ENCODE peak calls at places on chromosome 22, in eight cellular contexts. J is PC-9, W is right lobe of liver, R is ovary, Y is choroid plexus epithelial cell, D is psoas muscle, B is neural crest cell, P is foreskin keratinocyte. C is an unnamed sample.

GRCh38 chr22:46430961-46431838 is 95.7 kb downstream of the TRMU start:
- DNase-seq in B (no peak), D (no peak), R (no peak), P (no peak), J (no peak), Y (no peak), W (no peak), C (no peak)

GRCh38 chr22:17999851-18000250 is 24.5 kb downstream of the MICAL3 start:
- DNase-seq in J (no peak), D (no peak), R (no peak), W (no peak), P (no peak), B (no peak), Y (no peak), C (no peak)

GRCh38 chr22:48887394-48888332 is 940.0 kb downstream of the BRD1 start:
- DNase-seq in P (no peak), Y (no peak), J (no peak), D (no peak), R (no peak), B (no peak), W (no peak), C (no peak)

GRCh38 chr22:38870791-38871359 is 1.1 kb downstream of the CBX6 start:
- DNase-seq in J (no peak), B (no peak), P (no peak), W (peak), R (no peak), Y (no peak), D (no peak), C (no peak)

GRCh38 chr22:46491936-46492335 is 45.5 kb downstream of the CELSR1 start:
- DNase-seq in R (no peak), B (no peak), Y (no peak), P (peak), J (peak), D (no peak), W (no peak), C (no peak)

GRCh38 chr22:30344447-30345200 is 12.1 kb downstream of the SF3A1 start:
- DNase-seq in R (no peak), B (no peak), D (no peak), J (no peak), W (no peak), Y (no peak), P (no peak), C (no peak)

GRCh38 chr22:46672731-46673130 is 52.5 kb downstream of the GRAMD4 start:
- DNase-seq in Y (no peak), R (no peak), D (no peak), J (no peak), P (no peak), B (no peak), W (no peak), C (no peak)

GRCh38 chr22:47151490-47151889 is 389.0 kb downstream of the TBC1D22A start:
- DNase-seq in P (no peak), R (no peak), Y (peak), J (peak), W (no peak), D (no peak), B (no peak), C (no peak)

GRCh38 chr22:47806894-47807293 is 1044.4 kb downstream of the TBC1D22A start:
- DNase-seq in P (no peak), R (no peak), W (no peak), D (no peak), Y (no peak), B (no peak), J (no peak), C (no peak)

GRCh38 chr22:19455033-19455432 is 7.5 kb upstream of the C22orf39 start:
- DNase-seq in Y (no peak), R (no peak), B (no peak), P (no peak), W (no peak), J (no peak), D (no peak), C (no peak)

GRCh38 chr22:36439481-36440271 is 41.8 kb downstream of the TXN2 start:
- DNase-seq in W (no peak), Y (peak), R (peak), J (peak), B (no peak), D (peak), P (peak), C (no peak)

GRCh38 chr22:39923689-39924088 is 22.8 kb downstream of the GRAP2 start:
- DNase-seq in W (no peak), D (no peak), P (no peak), B (no peak), J (no peak), R (no peak), Y (no peak), C (no peak)

GRCh38 chr22:44670220-44670983 is 31.6 kb upstream of the PRR5 start:
- DNase-seq in W (no peak), J (no peak), Y (no peak), B (no peak), R (no peak), P (no peak), D (no peak), C (no peak)

GRCh38 chr22:44667829-44668189 is 34.2 kb upstream of the PRR5 start:
- DNase-seq in W (no peak), R (no peak), P (no peak), Y (no peak), B (no peak), J (no peak), D (no peak), C (no peak)

GRCh38 chr22:44668190-44668885 is 33.7 kb upstream of the PRR5 start:
- DNase-seq in R (peak), Y (no peak), D (peak), B (no peak), P (no peak), J (no peak), W (no peak), C (peak)

GRCh38 chr22:44668886-44669724 is 32.9 kb upstream of the PRR5 start:
- DNase-seq in B (no peak), P (no peak), D (peak), W (no peak), J (no peak), R (no peak), Y (no peak), C (no peak)

DNA sequence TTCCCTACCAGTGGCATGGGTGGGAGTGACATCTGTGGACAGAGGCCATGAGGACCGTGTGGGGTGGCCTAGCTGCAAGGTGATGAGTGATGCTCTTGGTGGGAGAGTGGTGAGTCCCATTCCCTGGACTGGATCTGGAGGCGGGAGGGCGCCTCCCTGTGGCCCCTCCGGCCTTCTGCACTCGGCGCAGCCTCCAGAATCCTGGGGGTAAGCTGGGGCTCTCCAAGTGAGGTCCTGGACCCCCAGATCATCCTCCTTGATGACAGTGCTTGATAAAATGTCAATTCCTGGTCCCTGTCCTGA is 32.3 kb upstream of the PRR5 start:
- DNase-seq in B (no peak), R (no peak), J (no peak), P (no peak), Y (peak), W (no peak), D (no peak), C (peak)
- TF ChIP-seq CTCF in B (peak), R (no peak), J (peak), P (peak), Y (peak), W (peak), D (no peak), C (peak)

GRCh38 chr22:32446321-32446720 is 17.9 kb downstream of the BPIFC start:
- DNase-seq in W (no peak), B (no peak), Y (no peak), J (no peak), P (no peak), D (no peak), R (no peak), C (no peak)

GRCh38 chr22:32448980-32449379 is 15.3 kb downstream of the BPIFC start:
- DNase-seq in R (no peak), J (peak), Y (no peak), D (no peak), B (no peak), P (no peak), W (no peak), C (no peak)

GRCh38 chr22:32444068-32444467 is 20.2 kb downstream of the BPIFC start:
- DNase-seq in P (no peak), W (no peak), Y (peak), R (no peak), J (peak), D (no peak), B (no peak), C (peak)
- TF ChIP-seq CTCF in P (peak), W (no peak), Y (peak), R (no peak), J (peak), D (no peak), B (peak), C (no peak)

GRCh38 chr22:28600546-28601143 is 79.0 kb downstream of the TTC28 start:
- DNase-seq in B (no peak), P (no peak), J (no peak), W (no peak), D (no peak), Y (peak), R (no peak), C (no peak)
- TF ChIP-seq CTCF in B (peak), P (peak), J (peak), W (peak), D (peak), Y (peak), R (peak), C (peak)

DNA sequence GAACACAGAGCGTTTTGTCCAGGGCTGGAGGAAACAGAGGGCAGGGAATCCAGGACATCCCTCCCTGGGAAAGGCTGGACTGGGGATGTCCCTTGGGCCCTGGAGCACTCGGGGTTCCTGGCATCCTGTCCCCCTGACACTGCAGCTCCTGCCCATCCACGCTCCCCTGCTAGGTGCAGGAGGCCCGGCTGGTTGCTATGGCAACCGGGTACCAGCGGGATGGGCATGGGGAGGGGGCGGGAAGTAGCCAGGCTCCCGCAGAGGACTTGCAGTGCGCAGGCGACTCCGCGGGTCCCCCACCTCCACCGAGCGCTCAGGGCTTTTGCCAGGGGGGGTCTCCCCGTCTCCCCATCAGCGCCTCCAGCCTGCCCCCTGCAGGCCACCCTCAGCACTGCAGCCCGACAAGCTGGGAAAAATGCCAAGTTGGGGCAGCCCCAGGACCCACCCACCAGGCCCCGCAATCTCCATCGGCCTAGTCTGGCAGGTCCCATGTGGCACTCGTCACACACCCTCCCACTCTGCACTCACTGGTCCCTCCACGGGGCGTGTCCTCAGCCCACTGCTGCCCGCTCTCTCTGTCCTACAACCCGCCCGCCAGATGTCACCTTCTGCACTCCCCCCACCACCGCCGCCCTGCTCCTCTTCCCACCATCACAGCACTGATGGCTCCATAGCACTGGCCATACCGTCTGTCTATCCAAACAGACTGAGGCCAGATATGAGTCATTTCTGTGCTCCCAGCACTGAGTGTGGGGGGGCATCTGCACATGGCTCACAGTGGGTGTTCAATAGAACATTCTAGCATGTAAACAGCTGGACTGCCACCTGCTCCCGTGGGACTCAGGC is 31.5 kb downstream of the KIAA0930 start:
- DNase-seq in P (no peak), W (no peak), Y (peak), J (no peak), D (no peak), B (peak), R (no peak), C (peak)
- TF ChIP-seq CTCF in P (peak), W (peak), Y (peak), J (peak), D (peak), B (peak), R (no peak), C (peak)